ENCODE peak calls at places on chromosomes 7 and 10, in ten cellular contexts. One of them, this sample, is unnamed.

GRCh38 chr7:76318488-76319353 is 16.2 kb downstream of the HSPB1 start:
- DNase-seq in gastrocnemius medialis: peak; percentile 68
- DNase-seq in lower lobe of right lung: peak; percentile 73
- DNase-seq in endothelial cell: peak; percentile 48
- DNase-seq in cardiac muscle cell: peak; percentile 88
- DNase-seq in fibroblast of mammary gland: peak; percentile 92
- DNase-seq in A549: peak; percentile 95
- DNase-seq in CD8-positive, alpha-beta T cell: peak; percentile 62
- DNase-seq in MCF 10A: peak; percentile 88
- DNase-seq in HL-60: peak; percentile 83
- DNase-seq in this sample: peak; percentile 93

GRCh38 chr10:93757136-93757535 is 600 bp upstream of the LGI1 start:
- DNase-seq in gastrocnemius medialis: no peak
- DNase-seq in lower lobe of right lung: no peak
- DNase-seq in endothelial cell: peak; percentile 10
- DNase-seq in cardiac muscle cell: no peak
- DNase-seq in fibroblast of mammary gland: no peak
- DNase-seq in A549: no peak
- DNase-seq in CD8-positive, alpha-beta T cell: no peak
- DNase-seq in MCF 10A: no peak
- DNase-seq in HL-60: no peak
- DNase-seq in this sample: peak; percentile 26

GRCh38 chr7:103795787-103796186 is 193.7 kb downstream of the RELN start:
- DNase-seq in gastrocnemius medialis: no peak
- DNase-seq in lower lobe of right lung: no peak
- DNase-seq in endothelial cell: no peak
- DNase-seq in cardiac muscle cell: no peak
- DNase-seq in fibroblast of mammary gland: no peak
- DNase-seq in A549: no peak
- DNase-seq in CD8-positive, alpha-beta T cell: no peak
- DNase-seq in MCF 10A: no peak
- DNase-seq in HL-60: no peak
- DNase-seq in this sample: no peak

GRCh38 chr7:29987821-29988317 is 1.7 kb downstream of the SCRN1 start:
- DNase-seq in gastrocnemius medialis: no peak
- DNase-seq in lower lobe of right lung: no peak
- DNase-seq in endothelial cell: no peak
- DNase-seq in cardiac muscle cell: peak; percentile 89
- DNase-seq in fibroblast of mammary gland: peak; percentile 91
- DNase-seq in A549: peak; percentile 69
- DNase-seq in CD8-positive, alpha-beta T cell: no peak
- DNase-seq in MCF 10A: peak; percentile 70
- DNase-seq in HL-60: no peak
- DNase-seq in this sample: peak; percentile 90

GRCh38 chr10:84296071-84296981 is 32.1 kb upstream of the CCSER2 start:
- DNase-seq in gastrocnemius medialis: no peak
- DNase-seq in lower lobe of right lung: no peak
- DNase-seq in endothelial cell: peak; percentile 49
- DNase-seq in cardiac muscle cell: peak; percentile 42
- DNase-seq in fibroblast of mammary gland: peak; percentile 11
- DNase-seq in A549: no peak
- DNase-seq in CD8-positive, alpha-beta T cell: no peak
- DNase-seq in MCF 10A: peak; percentile 35
- DNase-seq in HL-60: no peak
- DNase-seq in this sample: peak; percentile 69

GRCh38 chr7:24455813-24456525 is 117.3 kb upstream of the PALS2 start:
- DNase-seq in gastrocnemius medialis: no peak
- DNase-seq in lower lobe of right lung: no peak
- DNase-seq in endothelial cell: no peak
- DNase-seq in cardiac muscle cell: no peak
- DNase-seq in fibroblast of mammary gland: no peak
- DNase-seq in A549: no peak
- DNase-seq in CD8-positive, alpha-beta T cell: no peak
- DNase-seq in MCF 10A: no peak
- DNase-seq in HL-60: no peak
- DNase-seq in this sample: peak; percentile 4

GRCh38 chr7:154383045-154383444 is 330.8 kb downstream of the DPP6 start:
- DNase-seq in gastrocnemius medialis: no peak
- DNase-seq in lower lobe of right lung: no peak
- DNase-seq in endothelial cell: no peak
- DNase-seq in cardiac muscle cell: no peak
- DNase-seq in fibroblast of mammary gland: no peak
- DNase-seq in A549: no peak
- DNase-seq in CD8-positive, alpha-beta T cell: no peak
- DNase-seq in MCF 10A: no peak
- DNase-seq in HL-60: no peak
- DNase-seq in this sample: no peak

GRCh38 chr7:74203157-74203556 is 6.6 kb upstream of the LAT2 start:
- DNase-seq in gastrocnemius medialis: no peak
- DNase-seq in lower lobe of right lung: no peak
- DNase-seq in endothelial cell: peak; percentile 38
- DNase-seq in cardiac muscle cell: peak; percentile 73
- DNase-seq in fibroblast of mammary gland: peak; percentile 54
- DNase-seq in A549: peak; percentile 46
- DNase-seq in CD8-positive, alpha-beta T cell: no peak
- DNase-seq in MCF 10A: peak; percentile 70
- DNase-seq in HL-60: no peak
- DNase-seq in this sample: peak; percentile 67

GRCh38 chr10:76309744-76310441 is 878.5 kb downstream of the LRMDA start:
- DNase-seq in gastrocnemius medialis: no peak
- DNase-seq in lower lobe of right lung: no peak
- DNase-seq in endothelial cell: no peak
- DNase-seq in cardiac muscle cell: peak; percentile 28
- DNase-seq in fibroblast of mammary gland: peak; percentile 25
- DNase-seq in A549: no peak
- DNase-seq in CD8-positive, alpha-beta T cell: no peak
- DNase-seq in MCF 10A: no peak
- DNase-seq in HL-60: no peak
- DNase-seq in this sample: peak; percentile 95

GRCh38 chr7:51242007-51242691 is 74.5 kb downstream of the COBL start:
- DNase-seq in gastrocnemius medialis: no peak
- DNase-seq in lower lobe of right lung: no peak
- DNase-seq in endothelial cell: no peak
- DNase-seq in cardiac muscle cell: no peak
- DNase-seq in fibroblast of mammary gland: peak; percentile 2
- DNase-seq in A549: no peak
- DNase-seq in CD8-positive, alpha-beta T cell: no peak
- DNase-seq in MCF 10A: peak; percentile 34
- DNase-seq in HL-60: no peak
- DNase-seq in this sample: peak; percentile 3

GRCh38 chr10:89207181-89207800 is at the start of gene CH25H:
- DNase-seq in gastrocnemius medialis: peak; percentile 28
- DNase-seq in lower lobe of right lung: peak; percentile 81
- DNase-seq in endothelial cell: peak; percentile 68
- DNase-seq in cardiac muscle cell: peak; percentile 81
- DNase-seq in fibroblast of mammary gland: peak; percentile 77
- DNase-seq in A549: peak; percentile 46
- DNase-seq in CD8-positive, alpha-beta T cell: peak; percentile 49
- DNase-seq in MCF 10A: peak; percentile 69
- DNase-seq in HL-60: no peak
- DNase-seq in this sample: peak; percentile 71

GRCh38 chr7:11313801-11314200 is 340.1 kb downstream of the PHF14 start:
- DNase-seq in gastrocnemius medialis: no peak
- DNase-seq in lower lobe of right lung: no peak
- DNase-seq in endothelial cell: no peak
- DNase-seq in cardiac muscle cell: no peak
- DNase-seq in fibroblast of mammary gland: no peak
- DNase-seq in A549: no peak
- DNase-seq in CD8-positive, alpha-beta T cell: no peak
- DNase-seq in MCF 10A: no peak
- DNase-seq in HL-60: no peak
- DNase-seq in this sample: no peak

GRCh38 chr7:64667311-64667710 is 1.4 kb downstream of the ZNF107 start:
- DNase-seq in gastrocnemius medialis: no peak
- DNase-seq in lower lobe of right lung: no peak
- DNase-seq in endothelial cell: no peak
- DNase-seq in cardiac muscle cell: no peak
- DNase-seq in fibroblast of mammary gland: no peak
- DNase-seq in A549: no peak
- DNase-seq in CD8-positive, alpha-beta T cell: no peak
- DNase-seq in MCF 10A: no peak
- DNase-seq in HL-60: no peak
- DNase-seq in this sample: no peak

GRCh38 chr7:47049234-47049774 is 532.6 kb downstream of the TNS3 start:
- DNase-seq in gastrocnemius medialis: no peak
- DNase-seq in lower lobe of right lung: no peak
- DNase-seq in endothelial cell: no peak
- DNase-seq in cardiac muscle cell: no peak
- DNase-seq in fibroblast of mammary gland: no peak
- DNase-seq in A549: no peak
- DNase-seq in CD8-positive, alpha-beta T cell: no peak
- DNase-seq in MCF 10A: no peak
- DNase-seq in HL-60: no peak
- DNase-seq in this sample: no peak

GRCh38 chr10:123928427-123928826 is 36.8 kb upstream of the CPXM2 start:
- DNase-seq in gastrocnemius medialis: no peak
- DNase-seq in lower lobe of right lung: no peak
- DNase-seq in endothelial cell: no peak
- DNase-seq in cardiac muscle cell: no peak
- DNase-seq in fibroblast of mammary gland: no peak
- DNase-seq in A549: no peak
- DNase-seq in CD8-positive, alpha-beta T cell: no peak
- DNase-seq in MCF 10A: no peak
- DNase-seq in HL-60: no peak
- DNase-seq in this sample: peak; percentile 13

GRCh38 chr10:31171402-31172120 is 139.9 kb upstream of the ZNF438 start:
- DNase-seq in gastrocnemius medialis: no peak
- DNase-seq in lower lobe of right lung: no peak
- DNase-seq in endothelial cell: no peak
- DNase-seq in cardiac muscle cell: no peak
- DNase-seq in fibroblast of mammary gland: peak; percentile 95
- DNase-seq in A549: no peak
- DNase-seq in CD8-positive, alpha-beta T cell: no peak
- DNase-seq in MCF 10A: no peak
- DNase-seq in HL-60: no peak
- DNase-seq in this sample: peak; percentile 50
- TF ChIP-seq CTCF in gastrocnemius medialis: no peak
- TF ChIP-seq CTCF in lower lobe of right lung: no peak
- TF ChIP-seq CTCF in endothelial cell: no peak
- TF ChIP-seq CTCF in cardiac muscle cell: no peak
- TF ChIP-seq CTCF in fibroblast of mammary gland: no peak
- TF ChIP-seq CTCF in A549: no peak
- TF ChIP-seq CTCF in CD8-positive, alpha-beta T cell: no peak
- TF ChIP-seq CTCF in MCF 10A: no peak
- TF ChIP-seq CTCF in HL-60: no peak
- TF ChIP-seq CTCF in this sample: no peak

GRCh38 chr10:113096111-113097045 is 146.3 kb downstream of the TCF7L2 start:
- DNase-seq in gastrocnemius medialis: no peak
- DNase-seq in lower lobe of right lung: no peak
- DNase-seq in endothelial cell: no peak
- DNase-seq in cardiac muscle cell: no peak
- DNase-seq in fibroblast of mammary gland: no peak
- DNase-seq in A549: no peak
- DNase-seq in CD8-positive, alpha-beta T cell: no peak
- DNase-seq in MCF 10A: no peak
- DNase-seq in HL-60: no peak
- DNase-seq in this sample: peak; percentile 70
- TF ChIP-seq CTCF in gastrocnemius medialis: no peak
- TF ChIP-seq CTCF in lower lobe of right lung: no peak
- TF ChIP-seq CTCF in endothelial cell: no peak
- TF ChIP-seq CTCF in cardiac muscle cell: no peak
- TF ChIP-seq CTCF in fibroblast of mammary gland: no peak
- TF ChIP-seq CTCF in A549: no peak
- TF ChIP-seq CTCF in CD8-positive, alpha-beta T cell: no peak
- TF ChIP-seq CTCF in MCF 10A: no peak
- TF ChIP-seq CTCF in HL-60: no peak
- TF ChIP-seq CTCF in this sample: peak; percentile 31

GRCh38 chr7:42982604-42983115 is 50.5 kb downstream of the MRPL32 start:
- DNase-seq in gastrocnemius medialis: no peak
- DNase-seq in lower lobe of right lung: no peak
- DNase-seq in endothelial cell: no peak
- DNase-seq in cardiac muscle cell: no peak
- DNase-seq in fibroblast of mammary gland: no peak
- DNase-seq in A549: no peak
- DNase-seq in CD8-positive, alpha-beta T cell: no peak
- DNase-seq in MCF 10A: no peak
- DNase-seq in HL-60: no peak
- DNase-seq in this sample: no peak
- TF ChIP-seq CTCF in gastrocnemius medialis: no peak
- TF ChIP-seq CTCF in lower lobe of right lung: no peak
- TF ChIP-seq CTCF in endothelial cell: no peak
- TF ChIP-seq CTCF in cardiac muscle cell: no peak
- TF ChIP-seq CTCF in fibroblast of mammary gland: no peak
- TF ChIP-seq CTCF in A549: no peak
- TF ChIP-seq CTCF in CD8-positive, alpha-beta T cell: no peak
- TF ChIP-seq CTCF in MCF 10A: no peak
- TF ChIP-seq CTCF in HL-60: no peak
- TF ChIP-seq CTCF in this sample: no peak

GRCh38 chr10:25029519-25029918 is 13.1 kb downstream of the THNSL1 start:
- DNase-seq in gastrocnemius medialis: no peak
- DNase-seq in lower lobe of right lung: no peak
- DNase-seq in endothelial cell: no peak
- DNase-seq in cardiac muscle cell: no peak
- DNase-seq in fibroblast of mammary gland: no peak
- DNase-seq in A549: no peak
- DNase-seq in CD8-positive, alpha-beta T cell: no peak
- DNase-seq in MCF 10A: no peak
- DNase-seq in HL-60: no peak
- DNase-seq in this sample: no peak

GRCh38 chr10:25023278-25023677 is 6.9 kb downstream of the THNSL1 start:
- DNase-seq in gastrocnemius medialis: no peak
- DNase-seq in lower lobe of right lung: no peak
- DNase-seq in endothelial cell: no peak
- DNase-seq in cardiac muscle cell: peak; percentile 8
- DNase-seq in fibroblast of mammary gland: no peak
- DNase-seq in A549: no peak
- DNase-seq in CD8-positive, alpha-beta T cell: no peak
- DNase-seq in MCF 10A: no peak
- DNase-seq in HL-60: no peak
- DNase-seq in this sample: no peak

GRCh38 chr10:25024528-25024927 is 8.1 kb downstream of the THNSL1 start:
- DNase-seq in gastrocnemius medialis: no peak
- DNase-seq in lower lobe of right lung: no peak
- DNase-seq in endothelial cell: no peak
- DNase-seq in cardiac muscle cell: no peak
- DNase-seq in fibroblast of mammary gland: peak; percentile 37
- DNase-seq in A549: no peak
- DNase-seq in CD8-positive, alpha-beta T cell: no peak
- DNase-seq in MCF 10A: no peak
- DNase-seq in HL-60: no peak
- DNase-seq in this sample: peak; percentile 8

GRCh38 chr10:25028711-25029110 is 12.3 kb downstream of the THNSL1 start:
- DNase-seq in gastrocnemius medialis: no peak
- DNase-seq in lower lobe of right lung: no peak
- DNase-seq in endothelial cell: no peak
- DNase-seq in cardiac muscle cell: no peak
- DNase-seq in fibroblast of mammary gland: peak; percentile 12
- DNase-seq in A549: no peak
- DNase-seq in CD8-positive, alpha-beta T cell: no peak
- DNase-seq in MCF 10A: no peak
- DNase-seq in HL-60: no peak
- DNase-seq in this sample: no peak

DNA sequence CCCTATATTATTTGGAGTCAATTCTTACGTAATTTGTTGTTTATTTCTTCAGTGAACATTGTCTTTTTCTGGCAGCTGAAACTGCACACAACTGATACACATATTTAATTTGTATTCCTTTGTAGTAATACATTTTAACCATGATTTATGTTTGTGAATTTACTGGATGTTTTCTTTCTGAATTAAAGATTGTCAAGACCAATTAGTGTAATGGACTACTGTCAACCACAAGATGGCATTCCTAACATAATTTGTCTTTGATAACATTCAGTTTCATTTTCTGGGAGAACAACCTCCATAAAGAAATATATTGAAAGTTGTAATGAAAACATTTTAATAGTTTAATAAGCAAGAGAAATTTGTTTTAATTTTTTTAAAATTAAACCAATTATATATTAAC is 10.1 kb downstream of the THNSL1 start:
- DNase-seq in gastrocnemius medialis: no peak
- DNase-seq in lower lobe of right lung: no peak
- DNase-seq in endothelial cell: no peak
- DNase-seq in cardiac muscle cell: peak; percentile 55
- DNase-seq in fibroblast of mammary gland: peak; percentile 31
- DNase-seq in A549: no peak
- DNase-seq in CD8-positive, alpha-beta T cell: no peak
- DNase-seq in MCF 10A: peak; percentile 34
- DNase-seq in HL-60: no peak
- DNase-seq in this sample: peak; percentile 43
- TF ChIP-seq CTCF in gastrocnemius medialis: no peak
- TF ChIP-seq CTCF in lower lobe of right lung: peak; percentile 21
- TF ChIP-seq CTCF in endothelial cell: no peak
- TF ChIP-seq CTCF in cardiac muscle cell: peak; percentile 15
- TF ChIP-seq CTCF in fibroblast of mammary gland: no peak
- TF ChIP-seq CTCF in A549: peak; percentile 53
- TF ChIP-seq CTCF in CD8-positive, alpha-beta T cell: no peak
- TF ChIP-seq CTCF in MCF 10A: peak; percentile 32
- TF ChIP-seq CTCF in HL-60: no peak
- TF ChIP-seq CTCF in this sample: peak; percentile 7